ENCODE peak calls at places on chromosomes 3 and 15, in six cellular contexts. B is naive thymus-derived CD4-positive, alpha-beta T cell; W is IMR-90; Z is GM23338; M is pancreas; X is A549. R is an unnamed sample.

GRCh38 chr3:53597136-53597915 is 102.9 kb downstream of the CACNA1D start:
- DNase-seq in B (no peak), W (no peak), Z (no peak), M (no peak), X (no peak), R (no peak)

GRCh38 chr3:193711523-193711963 is 118.5 kb downstream of the OPA1 start:
- DNase-seq in B (no peak), W (no peak), Z (no peak), M (no peak), X (no peak), R (no peak)

GRCh38 chr3:177733936-177734335 is 536.7 kb upstream of the TBL1XR1 start:
- DNase-seq in B (no peak), W (no peak), Z (no peak), M (no peak), X (no peak), R (no peak)

GRCh38 chr3:188309437-188310269 is 155.7 kb downstream of the LPP start:
- DNase-seq in B (no peak), W (no peak), Z (no peak), M (no peak), X (no peak), R (no peak)

GRCh38 chr15:74441248-74441939 is 7.6 kb upstream of the SEMA7A start:
- DNase-seq in B (no peak), W (no peak), Z (peak; percentile 42), M (no peak), X (no peak), R (no peak)

GRCh38 chr3:149339931-149340309 is 6.5 kb upstream of the TM4SF18 start:
- DNase-seq in B (no peak), W (peak; percentile 97), Z (peak; percentile 66), M (peak; percentile 83), X (peak; percentile 98), R (peak; percentile 57)

GRCh38 chr3:57556459-57557087 is 499 bp downstream of the PDE12 start:
- DNase-seq in B (no peak), W (no peak), Z (no peak), M (peak; percentile 39), X (no peak), R (no peak)

GRCh38 chr15:51341366-51342248 is at the start of gene GLDN:
- DNase-seq in B (no peak), W (peak; percentile 2), Z (peak; percentile 74), M (peak; percentile 13), X (peak; percentile 12), R (no peak)

GRCh38 chr3:182794806-182795369 is 1.6 kb downstream of the ATP11B start:
- DNase-seq in B (no peak), W (peak; percentile 20), Z (no peak), M (no peak), X (no peak), R (no peak)

GRCh38 chr3:13894096-13894811 is 14.4 kb upstream of the WNT7A start:
- DNase-seq in B (no peak), W (no peak), Z (no peak), M (no peak), X (no peak), R (no peak)

GRCh38 chr15:100919481-100920405 is 586 bp downstream of the LRRK1 start:
- DNase-seq in B (no peak), W (peak; percentile 19), Z (peak; percentile 53), M (peak; percentile 47), X (peak; percentile 38), R (no peak)

GRCh38 chr3:127747751-127748521 is 74.4 kb downstream of the MGLL start:
- DNase-seq in B (no peak), W (peak; percentile 95), Z (no peak), M (peak; percentile 92), X (peak; percentile 96), R (no peak)

GRCh38 chr3:16092923-16093322 is 81.6 kb upstream of the GALNT15 start:
- DNase-seq in B (no peak), W (no peak), Z (no peak), M (no peak), X (no peak), R (no peak)

GRCh38 chr3:194383276-194383940 is 13.9 kb upstream of the LRRC15 start:
- DNase-seq in B (no peak), W (no peak), Z (no peak), M (no peak), X (no peak), R (no peak)

GRCh38 chr15:87348746-87349145 is 907.8 kb downstream of the NTRK3 start:
- DNase-seq in B (no peak), W (peak; percentile 76), Z (no peak), M (no peak), X (peak; percentile 11), R (no peak)

GRCh38 chr3:111735271-111735758 is 123.8 kb upstream of the PHLDB2 start:
- DNase-seq in B (no peak), W (peak; percentile 94), Z (no peak), M (no peak), X (peak; percentile 89), R (no peak)

GRCh38 chr3:115713247-115713646 is 89.9 kb downstream of the GAP43 start:
- DNase-seq in B (no peak), W (peak; percentile 30), Z (peak; percentile 26), M (peak; percentile 77), X (no peak), R (no peak)

GRCh38 chr15:99618941-99619411 is 53.2 kb downstream of the MEF2A start:
- DNase-seq in B (no peak), W (peak; percentile 31), Z (peak; percentile 48), M (no peak), X (no peak), R (no peak)

GRCh38 chr3:45987368-45988099 is 8.1 kb downstream of the FYCO1 start:
- DNase-seq in B (no peak), W (peak; percentile 82), Z (no peak), M (peak; percentile 35), X (no peak), R (no peak)

GRCh38 chr15:71512281-71513016 is 297.9 kb upstream of the NR2E3 start:
- DNase-seq in B (no peak), W (no peak), Z (no peak), M (no peak), X (no peak), R (no peak)

GRCh38 chr3:100709840-100710235 is 544 bp downstream of the TFG start:
- DNase-seq in B (peak; percentile 14), W (peak; percentile 20), Z (peak; percentile 73), M (peak; percentile 37), X (peak; percentile 21), R (no peak)

GRCh38 chr3:194711913-194712312 is 26.2 kb downstream of the FAM43A start:
- DNase-seq in B (no peak), W (peak; percentile 91), Z (peak; percentile 21), M (no peak), X (peak; percentile 67), R (no peak)

GRCh38 chr3:185728630-185729334 is 96.1 kb downstream of the IGF2BP2 start:
- DNase-seq in B (no peak), W (no peak), Z (no peak), M (no peak), X (peak; percentile 12), R (no peak)
- H3K4me3 ChIP-seq in B (no peak overlapping the region), W (no peak overlapping the region), Z (no peak overlapping the region), M (no peak overlapping the region), X (no peak overlapping the region), R (no peak overlapping the region)

GRCh38 chr15:89095073-89095472 is 6.8 kb downstream of the ABHD2 start:
- DNase-seq in B (no peak), W (no peak), Z (no peak), M (no peak), X (no peak), R (no peak)
- H3K4me1 ChIP-seq in B (peaks cover 10% of the 10 kb centered on the region), W (peaks cover 20% of the 10 kb centered on the region), Z (peaks cover 14% of the 10 kb centered on the region), M (peaks cover 53% of the 10 kb centered on the region), X (peaks cover 81% of the 10 kb centered on the region), R (no peaks in the 10 kb centered on the region)

DNA sequence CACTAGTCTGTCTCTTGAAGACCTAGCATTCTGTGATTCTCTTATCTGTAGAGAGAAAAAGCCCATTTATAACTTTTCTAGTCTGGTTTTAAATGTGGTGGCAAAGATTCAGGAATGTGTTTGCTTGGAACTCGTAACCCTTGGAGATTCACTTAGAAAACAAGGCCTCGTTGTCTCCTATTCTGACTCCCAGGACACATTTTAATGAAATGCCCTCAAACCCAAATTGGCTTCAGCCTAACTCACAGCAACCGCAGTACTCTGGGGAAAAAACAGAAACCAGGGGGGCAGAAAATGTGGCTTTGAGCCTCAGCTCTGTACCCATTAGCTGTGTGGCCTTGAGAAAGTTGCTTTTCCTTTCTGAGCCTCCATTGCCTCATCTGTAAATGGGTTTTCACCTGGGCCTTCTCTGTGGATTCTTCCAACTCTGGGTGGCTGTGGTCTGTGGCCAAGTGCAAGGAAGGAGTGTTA is 36.5 kb downstream of the RPLP1 start:
- DNase-seq in B (no peak), W (no peak), Z (no peak), M (no peak), X (no peak), R (no peak)
- H3K27ac ChIP-seq in B (no peak overlapping the region), W (no peak overlapping the region), Z (no peak overlapping the region), M (peak overlapping the region; percentile 71), X (no peak overlapping the region), R (no peak overlapping the region)

GRCh38 chr3:5006755-5007202 is 27.5 kb downstream of the BHLHE40 start:
- DNase-seq in B (no peak), W (no peak), Z (no peak), M (no peak), X (no peak), R (no peak)
- H3K4me3 ChIP-seq in B (no peak overlapping the region), W (no peak overlapping the region), Z (no peak overlapping the region), M (no peak overlapping the region), X (no peak overlapping the region), R (no peak overlapping the region)

GRCh38 chr15:68793776-68794175 is 26.9 kb downstream of the ANP32A start:
- DNase-seq in B (no peak), W (no peak), Z (no peak), M (no peak), X (no peak), R (no peak)

GRCh38 chr15:68789921-68790575 is 30.6 kb downstream of the ANP32A start:
- DNase-seq in B (no peak), W (peak; percentile 58), Z (peak; percentile 88), M (no peak), X (no peak), R (peak; percentile 22)

GRCh38 chr15:68792901-68793766 is 27.6 kb downstream of the ANP32A start:
- DNase-seq in B (no peak), W (no peak), Z (no peak), M (peak; percentile 95), X (no peak), R (no peak)

GRCh38 chr15:68790910-68791309 is 29.8 kb downstream of the ANP32A start:
- DNase-seq in B (no peak), W (no peak), Z (no peak), M (no peak), X (no peak), R (no peak)

DNA sequence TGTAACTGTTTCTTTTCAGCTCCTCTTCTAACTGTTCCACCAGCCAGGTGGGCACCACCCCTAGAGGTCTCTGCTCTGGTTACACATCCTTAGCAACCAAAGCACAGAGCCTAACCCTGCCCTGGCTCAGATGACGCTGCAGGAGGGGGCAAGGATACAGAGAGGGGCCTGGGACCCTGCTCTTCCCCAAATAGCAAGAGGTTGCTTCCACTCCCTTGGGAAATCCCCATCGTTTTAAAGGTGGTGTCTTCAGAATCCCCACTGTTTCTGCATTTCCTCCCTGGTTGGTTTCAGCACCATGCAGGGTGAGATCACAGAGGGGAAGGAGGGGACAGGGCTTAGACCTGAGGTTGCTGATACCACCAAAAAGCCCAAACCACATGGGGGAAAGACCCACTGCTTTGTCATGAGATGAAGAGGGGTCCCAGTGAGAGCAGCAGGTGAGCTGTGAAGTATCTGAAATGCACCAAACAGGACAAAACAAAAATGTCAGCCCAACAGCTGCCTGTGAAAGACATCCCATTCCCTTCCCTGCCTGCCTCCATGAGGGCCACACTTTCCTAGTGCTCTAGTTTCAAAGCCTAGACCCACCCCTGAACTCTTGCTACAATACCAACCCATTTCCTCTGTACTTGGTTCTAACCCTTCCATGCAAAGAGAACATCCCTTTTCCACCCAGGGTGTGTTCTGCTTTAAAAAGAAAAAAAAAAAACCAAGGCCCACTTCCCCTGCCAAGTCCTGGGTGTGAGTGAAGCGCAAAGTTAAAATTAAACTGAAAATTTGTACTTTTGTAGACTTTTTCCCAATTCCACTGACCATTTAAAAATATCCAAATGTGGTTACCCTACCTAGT is 29.0 kb downstream of the ANP32A start:
- DNase-seq in B (no peak), W (no peak), Z (peak; percentile 36), M (no peak), X (no peak), R (no peak)
- H3K4me1 ChIP-seq in B (peaks cover 57% of the 10 kb centered on the region), W (peaks cover 15% of the 10 kb centered on the region), Z (peaks cover 76% of the 10 kb centered on the region), M (peaks cover 60% of the 10 kb centered on the region), X (peaks cover 49% of the 10 kb centered on the region), R (peaks cover 37% of the 10 kb centered on the region)